ENCODE peak calls at places on chromosome 17, in eight cellular contexts. I, A, U, N, T, C, S and Y are unnamed samples.

GRCh38 chr17:69433093-69433492 is 18.6 kb downstream of the MAP2K6 start:
- DNase-seq in I (no peak), A (no peak), U (no peak), N (no peak), T (no peak), C (no peak), S (no peak), Y (no peak)

GRCh38 chr17:27489045-27489715 is 32.9 kb downstream of the KSR1 start:
- DNase-seq in I (peak; percentile 18), A (peak; percentile 48), U (no peak), N (no peak), T (no peak), C (no peak), S (peak; percentile 94), Y (peak; percentile 93)

GRCh38 chr17:2799653-2800052 is 3.4 kb downstream of the RAP1GAP2 start:
- DNase-seq in I (no peak), A (no peak), U (no peak), N (no peak), T (no peak), C (no peak), S (peak; percentile 51), Y (no peak)

GRCh38 chr17:80153004-80153403 is 6.1 kb upstream of the EIF4A3 start:
- DNase-seq in I (no peak), A (no peak), U (no peak), N (no peak), T (no peak), C (no peak), S (no peak), Y (no peak)

GRCh38 chr17:38915639-38915995 is 9.8 kb upstream of the LASP1NB start:
- DNase-seq in I (no peak), A (no peak), U (no peak), N (no peak), T (no peak), C (no peak), S (no peak), Y (peak; percentile 45)

GRCh38 chr17:18267927-18268711 is 7.7 kb downstream of the MIEF2 start:
- DNase-seq in I (no peak), A (peak; percentile 34), U (no peak), N (no peak), T (no peak), C (no peak), S (no peak), Y (no peak)

GRCh38 chr17:73189417-73190099 is 3.3 kb upstream of the COG1 start:
- DNase-seq in I (peak; percentile 45), A (peak; percentile 51), U (peak; percentile 64), N (no peak), T (no peak), C (no peak), S (no peak), Y (no peak)

GRCh38 chr17:27551701-27552466 is 79.1 kb upstream of the LGALS9 start:
- DNase-seq in I (peak; percentile 46), A (no peak), U (peak; percentile 74), N (no peak), T (no peak), C (no peak), S (no peak), Y (no peak)

GRCh38 chr17:40056379-40057005 is 2.3 kb upstream of the MED24 start:
- DNase-seq in I (no peak), A (no peak), U (no peak), N (no peak), T (no peak), C (no peak), S (no peak), Y (no peak)

GRCh38 chr17:79842136-79842655 is 3.0 kb upstream of the CBX4 start:
- DNase-seq in I (no peak), A (no peak), U (no peak), N (no peak), T (no peak), C (no peak), S (no peak), Y (peak; percentile 80)

GRCh38 chr17:36008998-36009665 is 7.8 kb upstream of the CCL15 start:
- DNase-seq in I (no peak), A (no peak), U (no peak), N (no peak), T (no peak), C (no peak), S (no peak), Y (no peak)

GRCh38 chr17:15009087-15009486 is 256.0 kb downstream of the PMP22 start:
- DNase-seq in I (no peak), A (no peak), U (no peak), N (no peak), T (no peak), C (no peak), S (no peak), Y (no peak)

GRCh38 chr17:7497228-7497627 is 13.1 kb downstream of the POLR2A start:
- DNase-seq in I (no peak), A (no peak), U (no peak), N (no peak), T (no peak), C (no peak), S (no peak), Y (no peak)

GRCh38 chr17:1375615-1376014 is 24.4 kb downstream of the YWHAE start:
- DNase-seq in I (no peak), A (no peak), U (no peak), N (peak; percentile 19), T (no peak), C (no peak), S (no peak), Y (no peak)

GRCh38 chr17:16314189-16314588 is 39.1 kb downstream of the CENPV start:
- DNase-seq in I (no peak), A (peak; percentile 29), U (no peak), N (no peak), T (no peak), C (no peak), S (no peak), Y (no peak)

GRCh38 chr17:51472670-51473069 is 212.3 kb downstream of the UTP18 start:
- DNase-seq in I (no peak), A (no peak), U (no peak), N (no peak), T (no peak), C (no peak), S (no peak), Y (no peak)

GRCh38 chr17:69060835-69061234 is at the start of gene ABCA9:
- DNase-seq in I (no peak), A (peak; percentile 87), U (peak; percentile 49), N (no peak), T (no peak), C (no peak), S (no peak), Y (no peak)

GRCh38 chr17:62673614-62674362 is 46.3 kb downstream of the MRC2 start:
- DNase-seq in I (no peak), A (no peak), U (no peak), N (no peak), T (no peak), C (no peak), S (no peak), Y (no peak)